ENCODE peak calls at places on chromosomes 13 and 19, in nine cellular contexts. One of them, this sample, is unnamed.

GRCh38 chr19:56919308-56919995 is 78.9 kb upstream of the PEG3 start:
- DNase-seq in RWPE2: no peak
- DNase-seq in IMR-90: no peak
- DNase-seq in PC-3: no peak
- DNase-seq in lung: no peak
- DNase-seq in HL-60: no peak
- DNase-seq in CD4-positive, CD25-positive, alpha-beta regulatory T cell: no peak
- DNase-seq in mammary epithelial cell: no peak
- DNase-seq in A673: no peak
- DNase-seq in this sample: no peak

GRCh38 chr19:29660835-29661234 is 4.4 kb upstream of the PLEKHF1 start:
- DNase-seq in RWPE2: no peak
- DNase-seq in IMR-90: no peak
- DNase-seq in PC-3: no peak
- DNase-seq in lung: no peak
- DNase-seq in HL-60: no peak
- DNase-seq in CD4-positive, CD25-positive, alpha-beta regulatory T cell: no peak
- DNase-seq in mammary epithelial cell: no peak
- DNase-seq in A673: no peak
- DNase-seq in this sample: no peak

GRCh38 chr13:90950134-90950533 is 397.4 kb upstream of the MIR17HG start:
- DNase-seq in RWPE2: no peak
- DNase-seq in IMR-90: no peak
- DNase-seq in PC-3: peak; percentile 70
- DNase-seq in lung: no peak
- DNase-seq in HL-60: no peak
- DNase-seq in CD4-positive, CD25-positive, alpha-beta regulatory T cell: no peak
- DNase-seq in mammary epithelial cell: no peak
- DNase-seq in A673: no peak
- DNase-seq in this sample: no peak

GRCh38 chr19:11364296-11364904 is 9.2 kb downstream of the PLPPR2 start:
- DNase-seq in RWPE2: no peak
- DNase-seq in IMR-90: no peak
- DNase-seq in PC-3: no peak
- DNase-seq in lung: no peak
- DNase-seq in HL-60: no peak
- DNase-seq in CD4-positive, CD25-positive, alpha-beta regulatory T cell: no peak
- DNase-seq in mammary epithelial cell: no peak
- DNase-seq in A673: no peak
- DNase-seq in this sample: no peak

GRCh38 chr19:52187407-52187806 is 2.4 kb upstream of the PPP2R1A start:
- DNase-seq in RWPE2: no peak
- DNase-seq in IMR-90: no peak
- DNase-seq in PC-3: no peak
- DNase-seq in lung: no peak
- DNase-seq in HL-60: no peak
- DNase-seq in CD4-positive, CD25-positive, alpha-beta regulatory T cell: no peak
- DNase-seq in mammary epithelial cell: no peak
- DNase-seq in A673: no peak
- DNase-seq in this sample: no peak

GRCh38 chr19:4984448-4984990 is 15.6 kb downstream of the KDM4B start:
- DNase-seq in RWPE2: no peak
- DNase-seq in IMR-90: no peak
- DNase-seq in PC-3: no peak
- DNase-seq in lung: no peak
- DNase-seq in HL-60: no peak
- DNase-seq in CD4-positive, CD25-positive, alpha-beta regulatory T cell: no peak
- DNase-seq in mammary epithelial cell: no peak
- DNase-seq in A673: no peak
- DNase-seq in this sample: no peak

GRCh38 chr19:32519023-32519422 is 62.0 kb upstream of the PDCD5 start:
- DNase-seq in RWPE2: no peak
- DNase-seq in IMR-90: no peak
- DNase-seq in PC-3: no peak
- DNase-seq in lung: no peak
- DNase-seq in HL-60: no peak
- DNase-seq in CD4-positive, CD25-positive, alpha-beta regulatory T cell: peak; percentile 14
- DNase-seq in mammary epithelial cell: no peak
- DNase-seq in A673: peak; percentile 29
- DNase-seq in this sample: no peak

GRCh38 chr19:57719424-57719823 is 8.0 kb downstream of the ZNF671 start:
- DNase-seq in RWPE2: no peak
- DNase-seq in IMR-90: no peak
- DNase-seq in PC-3: no peak
- DNase-seq in lung: no peak
- DNase-seq in HL-60: no peak
- DNase-seq in CD4-positive, CD25-positive, alpha-beta regulatory T cell: no peak
- DNase-seq in mammary epithelial cell: no peak
- DNase-seq in A673: no peak
- DNase-seq in this sample: no peak

GRCh38 chr13:66665991-66666390 is 564.1 kb downstream of the PCDH9 start:
- DNase-seq in RWPE2: no peak
- DNase-seq in IMR-90: peak; percentile 88
- DNase-seq in PC-3: peak; percentile 33
- DNase-seq in lung: no peak
- DNase-seq in HL-60: no peak
- DNase-seq in CD4-positive, CD25-positive, alpha-beta regulatory T cell: no peak
- DNase-seq in mammary epithelial cell: peak; percentile 79
- DNase-seq in A673: no peak
- DNase-seq in this sample: peak; percentile 61

GRCh38 chr13:75425216-75426009 is 56.6 kb downstream of the TBC1D4 start:
- DNase-seq in RWPE2: no peak
- DNase-seq in IMR-90: no peak
- DNase-seq in PC-3: no peak
- DNase-seq in lung: no peak
- DNase-seq in HL-60: no peak
- DNase-seq in CD4-positive, CD25-positive, alpha-beta regulatory T cell: no peak
- DNase-seq in mammary epithelial cell: no peak
- DNase-seq in A673: no peak
- DNase-seq in this sample: no peak

GRCh38 chr13:51668580-51669195 is 84.4 kb downstream of the WDFY2 start:
- DNase-seq in RWPE2: no peak
- DNase-seq in IMR-90: no peak
- DNase-seq in PC-3: no peak
- DNase-seq in lung: no peak
- DNase-seq in HL-60: no peak
- DNase-seq in CD4-positive, CD25-positive, alpha-beta regulatory T cell: no peak
- DNase-seq in mammary epithelial cell: no peak
- DNase-seq in A673: no peak
- DNase-seq in this sample: no peak

GRCh38 chr19:46296722-46297431 is at the start of gene HIF3A:
- DNase-seq in RWPE2: no peak
- DNase-seq in IMR-90: no peak
- DNase-seq in PC-3: no peak
- DNase-seq in lung: peak; percentile 65
- DNase-seq in HL-60: no peak
- DNase-seq in CD4-positive, CD25-positive, alpha-beta regulatory T cell: no peak
- DNase-seq in mammary epithelial cell: no peak
- DNase-seq in A673: peak; percentile 86
- DNase-seq in this sample: peak; percentile 27

GRCh38 chr13:92187378-92187989 is 789.1 kb downstream of the GPC5 start:
- DNase-seq in RWPE2: no peak
- DNase-seq in IMR-90: peak; percentile 27
- DNase-seq in PC-3: peak; percentile 46
- DNase-seq in lung: no peak
- DNase-seq in HL-60: peak; percentile 26
- DNase-seq in CD4-positive, CD25-positive, alpha-beta regulatory T cell: peak; percentile 25
- DNase-seq in mammary epithelial cell: peak; percentile 7
- DNase-seq in A673: peak; percentile 64
- DNase-seq in this sample: no peak

GRCh38 chr13:40539954-40540706 is 126.3 kb downstream of the FOXO1 start:
- DNase-seq in RWPE2: no peak
- DNase-seq in IMR-90: peak; percentile 52
- DNase-seq in PC-3: peak; percentile 84
- DNase-seq in lung: no peak
- DNase-seq in HL-60: no peak
- DNase-seq in CD4-positive, CD25-positive, alpha-beta regulatory T cell: no peak
- DNase-seq in mammary epithelial cell: peak; percentile 53
- DNase-seq in A673: peak; percentile 77
- DNase-seq in this sample: no peak

DNA sequence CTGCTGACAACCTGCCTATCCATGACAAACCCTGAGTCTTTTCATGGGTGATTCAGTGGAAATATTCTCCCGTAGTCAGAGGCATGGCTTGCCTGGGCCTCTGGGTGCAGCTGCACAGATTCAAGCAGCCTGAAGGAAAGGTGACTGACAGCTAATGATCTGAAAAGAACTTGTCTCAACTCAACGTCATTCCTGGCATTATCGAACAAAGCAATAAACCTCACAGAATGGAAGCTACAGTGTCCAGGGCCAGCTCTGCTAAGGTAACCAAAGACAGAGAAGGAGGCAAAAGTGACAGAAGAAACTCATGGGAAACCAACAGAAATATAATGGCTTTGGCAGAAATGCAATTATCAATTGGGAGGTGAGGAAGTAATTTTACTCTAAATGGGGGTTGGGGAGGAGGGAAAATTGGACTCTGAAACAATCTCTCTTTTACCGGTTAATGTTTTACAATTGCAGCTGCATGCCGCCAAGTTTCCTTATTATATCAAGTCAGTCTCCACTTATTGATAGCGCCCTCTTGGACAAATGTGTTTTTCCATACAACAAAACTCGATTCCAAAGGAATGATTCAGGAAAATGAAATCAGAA is 12.9 kb downstream of the STARD13 start:
- DNase-seq in RWPE2: no peak
- DNase-seq in IMR-90: no peak
- DNase-seq in PC-3: peak; percentile 57
- DNase-seq in lung: no peak
- DNase-seq in HL-60: no peak
- DNase-seq in CD4-positive, CD25-positive, alpha-beta regulatory T cell: no peak
- DNase-seq in mammary epithelial cell: peak; percentile 41
- DNase-seq in A673: no peak
- DNase-seq in this sample: no peak
- H3K27ac ChIP-seq in RWPE2: peak overlapping the region; percentile 99
- H3K27ac ChIP-seq in IMR-90: peak overlapping the region; percentile 5
- H3K27ac ChIP-seq in PC-3: peak overlapping the region; percentile 60
- H3K27ac ChIP-seq in lung: peak overlapping the region; percentile 72
- H3K27ac ChIP-seq in HL-60: no peak overlapping the region
- H3K27ac ChIP-seq in CD4-positive, CD25-positive, alpha-beta regulatory T cell: no peak overlapping the region
- H3K27ac ChIP-seq in mammary epithelial cell: no peak overlapping the region
- H3K27ac ChIP-seq in A673: peak overlapping the region; percentile 40
- H3K27ac ChIP-seq in this sample: peak overlapping the region; percentile 30

GRCh38 chr13:111115051-111115840 is at the start of gene ARHGEF7:
- DNase-seq in RWPE2: no peak
- DNase-seq in IMR-90: no peak
- DNase-seq in PC-3: no peak
- DNase-seq in lung: no peak
- DNase-seq in HL-60: no peak
- DNase-seq in CD4-positive, CD25-positive, alpha-beta regulatory T cell: no peak
- DNase-seq in mammary epithelial cell: no peak
- DNase-seq in A673: no peak
- DNase-seq in this sample: no peak

GRCh38 chr13:111114362-111115050 is 604 bp upstream of the ARHGEF7 start:
- DNase-seq in RWPE2: no peak
- DNase-seq in IMR-90: peak; percentile 43
- DNase-seq in PC-3: no peak
- DNase-seq in lung: no peak
- DNase-seq in HL-60: peak; percentile 17
- DNase-seq in CD4-positive, CD25-positive, alpha-beta regulatory T cell: peak; percentile 17
- DNase-seq in mammary epithelial cell: peak; percentile 9
- DNase-seq in A673: no peak
- DNase-seq in this sample: peak; percentile 59

GRCh38 chr13:111116830-111117229 is 1.7 kb downstream of the ARHGEF7 start:
- DNase-seq in RWPE2: no peak
- DNase-seq in IMR-90: peak; percentile 14
- DNase-seq in PC-3: no peak
- DNase-seq in lung: no peak
- DNase-seq in HL-60: no peak
- DNase-seq in CD4-positive, CD25-positive, alpha-beta regulatory T cell: no peak
- DNase-seq in mammary epithelial cell: no peak
- DNase-seq in A673: no peak
- DNase-seq in this sample: no peak

GRCh38 chr13:111117289-111117688 is 2.2 kb downstream of the ARHGEF7 start:
- DNase-seq in RWPE2: no peak
- DNase-seq in IMR-90: no peak
- DNase-seq in PC-3: no peak
- DNase-seq in lung: no peak
- DNase-seq in HL-60: no peak
- DNase-seq in CD4-positive, CD25-positive, alpha-beta regulatory T cell: no peak
- DNase-seq in mammary epithelial cell: no peak
- DNase-seq in A673: no peak
- DNase-seq in this sample: no peak

GRCh38 chr13:111115841-111116500 is 861 bp downstream of the ARHGEF7 start:
- DNase-seq in RWPE2: no peak
- DNase-seq in IMR-90: peak; percentile 87
- DNase-seq in PC-3: peak; percentile 42
- DNase-seq in lung: no peak
- DNase-seq in HL-60: no peak
- DNase-seq in CD4-positive, CD25-positive, alpha-beta regulatory T cell: no peak
- DNase-seq in mammary epithelial cell: no peak
- DNase-seq in A673: peak; percentile 5
- DNase-seq in this sample: no peak
- H3K27me3 ChIP-seq in RWPE2: peaks cover 88% of the 10 kb centered on the region
- H3K27me3 ChIP-seq in IMR-90: peaks cover 61% of the 10 kb centered on the region
- H3K27me3 ChIP-seq in PC-3: peaks cover 82% of the 10 kb centered on the region
- H3K27me3 ChIP-seq in lung: no peaks in the 10 kb centered on the region
- H3K27me3 ChIP-seq in HL-60: peaks cover 62% of the 10 kb centered on the region
- H3K27me3 ChIP-seq in CD4-positive, CD25-positive, alpha-beta regulatory T cell: peaks cover 58% of the 10 kb centered on the region
- H3K27me3 ChIP-seq in mammary epithelial cell: peaks cover 36% of the 10 kb centered on the region
- H3K27me3 ChIP-seq in A673: peaks cover 90% of the 10 kb centered on the region
- H3K27me3 ChIP-seq in this sample: no peaks in the 10 kb centered on the region

GRCh38 chr13:98496239-98496668 is 80.7 kb downstream of the STK24 start:
- DNase-seq in RWPE2: no peak
- DNase-seq in IMR-90: peak; percentile 46
- DNase-seq in PC-3: no peak
- DNase-seq in lung: no peak
- DNase-seq in HL-60: no peak
- DNase-seq in CD4-positive, CD25-positive, alpha-beta regulatory T cell: no peak
- DNase-seq in mammary epithelial cell: no peak
- DNase-seq in A673: no peak
- DNase-seq in this sample: no peak
- H3K4me3 ChIP-seq in RWPE2: no peak overlapping the region
- H3K4me3 ChIP-seq in IMR-90: no peak overlapping the region
- H3K4me3 ChIP-seq in PC-3: no peak overlapping the region
- H3K4me3 ChIP-seq in lung: no peak overlapping the region
- H3K4me3 ChIP-seq in HL-60: no peak overlapping the region
- H3K4me3 ChIP-seq in CD4-positive, CD25-positive, alpha-beta regulatory T cell: no peak overlapping the region
- H3K4me3 ChIP-seq in mammary epithelial cell: no peak overlapping the region
- H3K4me3 ChIP-seq in A673: no peak overlapping the region
- H3K4me3 ChIP-seq in this sample: no peak overlapping the region

GRCh38 chr19:17754634-17755532 is 3.6 kb downstream of the FCHO1 start:
- DNase-seq in RWPE2: no peak
- DNase-seq in IMR-90: no peak
- DNase-seq in PC-3: no peak
- DNase-seq in lung: no peak
- DNase-seq in HL-60: no peak
- DNase-seq in CD4-positive, CD25-positive, alpha-beta regulatory T cell: no peak
- DNase-seq in mammary epithelial cell: no peak
- DNase-seq in A673: no peak
- DNase-seq in this sample: no peak
- H3K27ac ChIP-seq in RWPE2: no peak overlapping the region
- H3K27ac ChIP-seq in IMR-90: no peak overlapping the region
- H3K27ac ChIP-seq in PC-3: no peak overlapping the region
- H3K27ac ChIP-seq in lung: no peak overlapping the region
- H3K27ac ChIP-seq in HL-60: no peak overlapping the region
- H3K27ac ChIP-seq in CD4-positive, CD25-positive, alpha-beta regulatory T cell: peak overlapping the region; percentile 47
- H3K27ac ChIP-seq in mammary epithelial cell: no peak overlapping the region
- H3K27ac ChIP-seq in A673: no peak overlapping the region
- H3K27ac ChIP-seq in this sample: peak overlapping the region; percentile 94

GRCh38 chr19:13032837-13033236 is 37.6 kb downstream of the NFIX start:
- DNase-seq in RWPE2: no peak
- DNase-seq in IMR-90: no peak
- DNase-seq in PC-3: no peak
- DNase-seq in lung: no peak
- DNase-seq in HL-60: no peak
- DNase-seq in CD4-positive, CD25-positive, alpha-beta regulatory T cell: no peak
- DNase-seq in mammary epithelial cell: no peak
- DNase-seq in A673: no peak
- DNase-seq in this sample: no peak
- H3K27me3 ChIP-seq in RWPE2: no peaks in the 10 kb centered on the region
- H3K27me3 ChIP-seq in IMR-90: no peaks in the 10 kb centered on the region
- H3K27me3 ChIP-seq in PC-3: no peaks in the 10 kb centered on the region
- H3K27me3 ChIP-seq in lung: no peaks in the 10 kb centered on the region
- H3K27me3 ChIP-seq in HL-60: no peaks in the 10 kb centered on the region
- H3K27me3 ChIP-seq in CD4-positive, CD25-positive, alpha-beta regulatory T cell: no peaks in the 10 kb centered on the region
- H3K27me3 ChIP-seq in mammary epithelial cell: no peaks in the 10 kb centered on the region
- H3K27me3 ChIP-seq in A673: no peaks in the 10 kb centered on the region
- H3K27me3 ChIP-seq in this sample: no peaks in the 10 kb centered on the region

This sample was measured in dorsolateral prefrontal cortex.